ENCODE peak calls at places on chromosomes 12 and 14, in ten cellular contexts. J is heart left ventricle; B is DMS53; R is NCI-H774; D is putamen; P is activated CD8-positive, alpha-beta T cell treated with anti-CD3 and anti-CD28 coated beads, Interleukin-2, amount 10 ng/mL, durations not matched to agents 7 days and 5 days; F is NCI-H1694; X is cardiac septum; C is T-helper 1 cell; Z is RPMI8226. H is an unnamed sample.

GRCh38 chr12:2773199-2773875 is 21.4 kb upstream of the FKBP4 start:
- DNase-seq in Z (no peak), C (no peak), B (no peak), D (no peak), F (no peak), R (no peak), P (no peak), X (no peak), J (no peak), H (peak)

GRCh38 chr12:12985817-12986408 is 14.2 kb downstream of the HEBP1 start:
- DNase-seq in Z (peak), X (no peak), D (no peak), J (no peak), C (no peak), R (no peak), P (no peak), F (peak), B (peak), H (no peak)

GRCh38 chr14:99681101-99681831 is 2.8 kb upstream of the CYP46A1 start:
- DNase-seq in P (no peak), C (no peak), F (no peak), J (no peak), X (peak), R (no peak), B (no peak), Z (no peak), D (no peak), H (no peak)

GRCh38 chr12:89383235-89384049 is 31.1 kb upstream of the DUSP6 start:
- DNase-seq in C (no peak), F (no peak), B (no peak), Z (no peak), D (no peak), R (no peak), J (no peak), X (no peak), P (no peak), H (no peak)

GRCh38 chr14:81256289-81256960 is 35.7 kb upstream of the GTF2A1 start:
- DNase-seq in P (no peak), C (no peak), X (no peak), J (no peak), Z (no peak), R (no peak), B (peak), F (no peak), D (no peak), H (no peak)

GRCh38 chr14:96888593-96888992 is 91.4 kb downstream of the VRK1 start:
- DNase-seq in C (no peak), X (no peak), J (no peak), D (no peak), R (peak), P (no peak), F (peak), B (no peak), Z (no peak), H (no peak)

GRCh38 chr12:122947352-122947792 is 18.9 kb downstream of the ABCB9 start:
- DNase-seq in D (no peak), B (no peak), R (no peak), Z (no peak), J (peak), X (no peak), C (no peak), F (no peak), P (no peak), H (peak)

GRCh38 chr14:80664576-80664975 is 277.0 kb downstream of the CEP128 start:
- DNase-seq in B (no peak), J (no peak), F (no peak), D (no peak), P (no peak), Z (no peak), C (no peak), R (no peak), X (no peak), H (no peak)